ENCODE peak calls at places on chromosome 9, in five cellular contexts. G is colonic mucosa, F is Panc1, W is neural progenitor cell, S is mesenchymal stem cell. K is an unnamed sample. For H3K4me1, the result is how much of the 10 kb centered on the place peaks cover.

GRCh38 chr9:35341585-35341984 is 148.3 kb upstream of the RUSC2 start:
- DNase-seq in G (no peak), F (no peak), W (no peak), S (peak), K (peak)

GRCh38 chr9:38708759-38709158 is 11.2 kb downstream of the FAM240B start:
- DNase-seq in G (no peak), F (no peak), W (no peak), S (peak), K (no peak)

GRCh38 chr9:75891277-75892167 is 1.0 kb downstream of the PCSK5 start:
- DNase-seq in G (peak), F (no peak), W (peak), S (peak), K (peak)

GRCh38 chr9:106962105-106962504 is 99.1 kb downstream of the ZNF462 start:
- DNase-seq in G (no peak), F (no peak), W (no peak), S (no peak), K (no peak)

GRCh38 chr9:34994429-34995287 is 5.1 kb downstream of the DNAJB5 start:
- DNase-seq in G (peak), F (no peak), W (peak), S (peak), K (no peak)

GRCh38 chr9:114276908-114277821 is 45.7 kb upstream of the ORM1 start:
- DNase-seq in G (no peak), F (no peak), W (no peak), S (peak), K (peak)

GRCh38 chr9:106897681-106898080 is 34.7 kb downstream of the ZNF462 start:
- DNase-seq in G (no peak), F (no peak), W (no peak), S (no peak), K (no peak)

GRCh38 chr9:18746631-18747030 is 272.7 kb downstream of the ADAMTSL1 start:
- DNase-seq in G (no peak), F (no peak), W (peak), S (no peak), K (no peak)

GRCh38 chr9:14441976-14442651 is 128.2 kb upstream of the NFIB start:
- DNase-seq in G (no peak), F (no peak), W (peak), S (no peak), K (no peak)

GRCh38 chr9:101458955-101459631 is 23.5 kb upstream of the ALDOB start:
- DNase-seq in G (peak), F (peak), W (peak), S (peak), K (no peak)
- H3K4me1 ChIP-seq in G (under half), F (under half), W (under half), S (under half), K (under half)

GRCh38 chr9:94921072-94921471 is 194.6 kb downstream of the AOPEP start:
- DNase-seq in G (no peak), F (no peak), W (no peak), S (peak), K (peak)
- H3K4me1 ChIP-seq in G (under half), F (half or more), W (under half), S (under half), K (half or more)

DNA sequence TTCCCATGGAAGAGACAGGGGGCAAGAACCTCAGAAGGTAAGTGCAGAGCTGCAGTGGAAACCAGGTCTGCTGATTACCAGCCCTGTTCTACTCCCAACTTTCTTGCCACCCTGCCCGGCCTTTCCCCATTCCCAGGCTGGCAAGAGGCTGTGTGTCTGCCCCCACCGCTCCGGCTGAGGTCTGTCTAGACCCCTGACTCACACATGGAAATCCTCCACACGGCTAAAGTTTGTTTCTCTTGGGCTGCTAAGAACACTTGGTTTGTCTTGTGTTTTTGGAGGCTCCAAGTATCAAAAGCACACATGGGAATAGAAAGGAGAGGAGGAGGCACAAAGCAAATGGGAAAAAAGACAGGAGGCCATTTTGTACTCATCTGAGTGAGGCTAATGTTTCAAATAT is 168.3 kb downstream of the GABBR2 start:
- DNase-seq in G (no peak), F (no peak), W (no peak), S (no peak), K (no peak)
- H3K4me1 ChIP-seq in G (under half), F (under half), W (under half), S (under half), K (under half)

DNA sequence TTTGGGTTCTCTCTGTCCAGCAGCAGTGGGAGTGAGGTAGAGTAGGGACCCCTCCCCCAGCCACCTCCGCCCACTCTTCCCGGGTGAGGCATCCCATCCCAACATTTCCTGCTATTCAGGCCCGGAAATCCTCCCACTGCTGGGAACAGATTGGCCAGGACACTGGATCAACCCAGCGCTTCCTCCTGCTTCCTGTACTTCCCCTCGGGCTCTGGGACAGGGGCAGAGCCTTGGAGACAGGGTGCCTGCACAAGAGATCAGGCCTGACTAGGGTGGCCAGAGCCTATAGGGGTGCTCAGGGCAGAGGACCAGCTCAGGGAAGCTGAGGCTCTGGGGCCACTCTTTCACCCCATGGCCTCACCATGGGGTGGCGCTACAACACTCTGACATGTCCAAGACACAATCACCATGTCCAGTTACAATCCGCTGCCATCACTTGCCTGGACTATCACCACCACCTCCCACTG is 14.5 kb downstream of the SH2D3C start:
- DNase-seq in G (no peak), F (no peak), W (peak), S (no peak), K (no peak)
- H3K4me1 ChIP-seq in G (under half), F (under half), W (under half), S (under half), K (under half)

GRCh38 chr9:93730643-93731042 is 154.3 kb downstream of the PHF2 start:
- DNase-seq in G (no peak), F (no peak), W (no peak), S (no peak), K (no peak)
- H3K4me1 ChIP-seq in G (under half), F (under half), W (under half), S (under half), K (under half)

GRCh38 chr9:131438190-131438589 is 44.3 kb downstream of the PRRC2B start:
- DNase-seq in G (no peak), F (no peak), W (no peak), S (no peak), K (peak)
- H3K4me1 ChIP-seq in G (under half), F (under half), W (under half), S (under half), K (under half)

GRCh38 chr9:99104459-99105151 is at the start of gene TGFBR1:
- DNase-seq in G (peak), F (peak), W (peak), S (peak), K (peak)

GRCh38 chr9:99106044-99106375 is 1.1 kb downstream of the TGFBR1 start:
- DNase-seq in G (no peak), F (no peak), W (no peak), S (no peak), K (no peak)

GRCh38 chr9:99103505-99103904 is 1.4 kb upstream of the TGFBR1 start:
- DNase-seq in G (no peak), F (no peak), W (peak), S (peak), K (no peak)

GRCh38 chr9:99103909-99104458 is 929 bp upstream of the TGFBR1 start:
- DNase-seq in G (no peak), F (no peak), W (peak), S (peak), K (no peak)

DNA sequence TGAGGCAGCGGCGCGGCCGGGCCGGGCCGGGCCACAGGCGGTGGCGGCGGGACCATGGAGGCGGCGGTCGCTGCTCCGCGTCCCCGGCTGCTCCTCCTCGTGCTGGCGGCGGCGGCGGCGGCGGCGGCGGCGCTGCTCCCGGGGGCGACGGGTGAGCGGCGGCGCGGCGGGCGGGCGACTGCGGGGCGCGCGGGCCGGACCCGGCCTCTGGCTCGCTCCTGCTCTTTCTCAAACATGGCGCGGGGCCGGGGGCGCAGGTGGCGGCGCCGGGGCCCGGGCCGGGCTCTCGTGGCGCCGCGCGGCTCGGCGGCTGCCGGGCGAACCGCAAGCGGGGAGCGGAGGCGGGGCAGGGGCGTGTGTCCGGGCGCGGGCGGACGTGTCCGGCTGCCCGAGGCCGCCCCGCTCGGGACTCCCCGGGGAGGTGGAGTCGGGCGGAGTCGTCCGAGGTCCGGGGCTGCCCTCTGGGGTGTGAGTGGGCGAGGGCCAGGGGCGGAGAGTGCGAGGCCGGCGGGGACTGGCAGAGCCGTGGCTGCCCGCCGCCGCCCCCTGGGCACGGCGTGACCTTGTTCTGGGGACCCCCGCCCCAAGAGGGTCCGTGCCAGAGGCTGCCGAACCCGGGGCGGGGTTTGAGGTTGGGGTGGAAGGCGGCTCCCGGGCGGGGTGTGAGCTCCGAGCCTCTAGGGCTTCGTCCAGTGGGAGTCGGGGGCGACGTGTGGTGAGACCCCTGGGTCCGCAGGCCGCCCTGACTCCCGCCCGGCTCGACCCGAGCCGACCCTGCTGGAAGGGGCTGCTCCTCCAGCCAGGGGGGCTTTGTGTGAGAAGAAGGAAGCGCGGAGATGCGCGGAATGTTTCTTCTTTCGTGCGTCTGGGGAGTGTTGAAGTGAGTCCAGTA is 485 bp downstream of the TGFBR1 start:
- DNase-seq in G (peak), F (no peak), W (peak), S (peak), K (peak)
- H3K4me1 ChIP-seq in G (under half), F (under half), W (under half), S (under half), K (half or more)

GRCh38 chr9:86349271-86349670 is 4.9 kb downstream of the TUT7 start:
- DNase-seq in G (no peak), F (no peak), W (no peak), S (peak), K (no peak)
- H3K4me1 ChIP-seq in G (under half), F (under half), W (under half), S (under half), K (under half)

GRCh38 chr9:130387905-130388304 is 56.9 kb upstream of the ASS1 start:
- DNase-seq in G (no peak), F (no peak), W (no peak), S (no peak), K (no peak)
- H3K4me1 ChIP-seq in G (under half), F (under half), W (under half), S (under half), K (under half)

GRCh38 chr9:77978086-77978781 is 53.4 kb downstream of the GNAQ start:
- DNase-seq in G (no peak), F (no peak), W (no peak), S (no peak), K (no peak)

GRCh38 chr9:77982985-77983662 is 48.5 kb downstream of the GNAQ start:
- DNase-seq in G (no peak), F (no peak), W (no peak), S (no peak), K (no peak)

GRCh38 chr9:77981907-77982306 is 49.7 kb downstream of the GNAQ start:
- DNase-seq in G (no peak), F (no peak), W (no peak), S (no peak), K (no peak)

GRCh38 chr9:77981332-77981731 is 50.3 kb downstream of the GNAQ start:
- DNase-seq in G (peak), F (no peak), W (peak), S (no peak), K (no peak)

GRCh38 chr9:77980622-77981021 is 51.0 kb downstream of the GNAQ start:
- DNase-seq in G (no peak), F (no peak), W (no peak), S (no peak), K (no peak)
- H3K4me1 ChIP-seq in G (under half), F (under half), W (under half), S (under half), K (half or more)

K was measured in sigmoid colon.